ENCODE peak calls at places on chromosome 14, in six cellular contexts. V, Z, R, D, E and L are unnamed samples.

GRCh38 chr14:69081271-69081670 is 71.6 kb downstream of the DCAF5 start:
- DNase-seq in V (no peak), Z (no peak), R (no peak), D (no peak), E (no peak), L (no peak)

GRCh38 chr14:32709072-32709471 is 229.6 kb upstream of the NPAS3 start:
- DNase-seq in V (peak), Z (no peak), R (peak), D (peak), E (peak), L (no peak)

GRCh38 chr14:77638738-77639137 is 22.3 kb upstream of the SPTLC2 start:
- DNase-seq in V (peak), Z (no peak), R (no peak), D (peak), E (no peak), L (no peak)

GRCh38 chr14:22598896-22599244 is 770 bp downstream of the ABHD4 start:
- DNase-seq in V (peak), Z (peak), R (peak), D (peak), E (peak), L (peak)

GRCh38 chr14:92088494-92088893 is 17.9 kb downstream of the ATXN3 start:
- DNase-seq in V (no peak), Z (no peak), R (no peak), D (no peak), E (no peak), L (no peak)

GRCh38 chr14:38197001-38197760 is 10.5 kb upstream of the SSTR1 start:
- DNase-seq in V (no peak), Z (no peak), R (no peak), D (peak), E (no peak), L (no peak)

GRCh38 chr14:106500571-106500970 is 974.2 kb downstream of the TMEM121 start:
- DNase-seq in V (no peak), Z (no peak), R (no peak), D (no peak), E (no peak), L (no peak)

GRCh38 chr14:70907996-70908917 is 998 bp downstream of the PCNX1 start:
- DNase-seq in V (peak), Z (peak), R (peak), D (peak), E (peak), L (peak)

GRCh38 chr14:71322660-71323250 is 415.5 kb downstream of the PCNX1 start:
- DNase-seq in V (peak), Z (no peak), R (no peak), D (peak), E (peak), L (no peak)

GRCh38 chr14:83463500-83464098 is 1929.9 kb upstream of the SEL1L start:
- DNase-seq in V (peak), Z (no peak), R (no peak), D (peak), E (peak), L (no peak)

GRCh38 chr14:73266317-73266716 is 29.0 kb downstream of the PAPLN start:
- DNase-seq in V (no peak), Z (no peak), R (no peak), D (no peak), E (no peak), L (no peak)

GRCh38 chr14:64208981-64209380 is 85.2 kb downstream of the ESR2 start:
- DNase-seq in V (no peak), Z (no peak), R (no peak), D (no peak), E (no peak), L (no peak)

GRCh38 chr14:104799657-104800599 is 973 bp upstream of the ZBTB42 start:
- DNase-seq in V (no peak), Z (peak), R (peak), D (peak), E (peak), L (peak)

GRCh38 chr14:22070119-22070982 is 396.7 kb upstream of the OR4E1 start:
- DNase-seq in V (no peak), Z (peak), R (peak), D (no peak), E (no peak), L (no peak)

GRCh38 chr14:79567306-79567705 is 644.0 kb downstream of the DIO2 start:
- DNase-seq in V (no peak), Z (no peak), R (no peak), D (no peak), E (no peak), L (no peak)

GRCh38 chr14:77219591-77219990 is 38.0 kb downstream of the TMEM63C start:
- DNase-seq in V (no peak), Z (peak), R (no peak), D (no peak), E (peak), L (peak)

GRCh38 chr14:55127491-55127951 is 1.5 kb upstream of the LGALS3 start:
- DNase-seq in V (peak), Z (peak), R (no peak), D (peak), E (no peak), L (no peak)

DNA sequence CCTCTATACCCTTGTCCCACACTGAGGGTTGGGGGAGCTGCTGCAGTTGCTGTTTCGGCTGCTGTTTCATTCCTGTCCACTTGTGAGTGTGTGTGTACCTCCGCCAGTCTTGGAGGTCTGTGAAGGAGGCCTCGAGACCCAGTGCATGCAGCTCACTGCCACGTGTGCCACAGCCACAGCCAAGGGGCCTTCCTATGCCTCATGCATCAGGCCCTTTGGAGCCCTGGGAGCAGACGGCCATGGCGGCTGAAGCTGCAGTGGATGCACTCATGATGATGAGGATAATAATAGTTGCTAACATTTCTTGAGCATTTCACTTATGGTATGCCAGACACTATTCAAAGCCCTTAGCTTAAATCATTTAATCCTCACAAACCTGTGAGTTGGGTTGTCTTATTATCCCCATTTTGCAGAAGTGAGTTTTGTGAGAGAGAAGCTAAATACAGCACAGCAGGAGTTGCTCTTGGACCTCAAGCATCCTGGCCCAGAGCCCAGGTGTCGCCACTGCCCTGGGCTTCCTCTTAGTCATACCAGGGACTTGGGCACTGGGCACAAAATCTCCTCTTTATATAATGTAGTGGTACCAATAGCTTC is 156.6 kb downstream of the PRKCH start:
- DNase-seq in V (peak), Z (peak), R (peak), D (peak), E (peak), L (peak)
- TF ChIP-seq POLR2A in V (no peak), Z (no peak), R (no peak), D (peak), E (no peak), L (no peak)

GRCh38 chr14:20350860-20351259 is 7.4 kb downstream of the PARP2 start:
- DNase-seq in V (no peak), Z (no peak), R (no peak), D (peak), E (no peak), L (no peak)
- TF ChIP-seq CTCF in V (no peak), Z (peak), R (no peak), D (peak), E (peak), L (peak)

GRCh38 chr14:20684662-20685456 is 499 bp downstream of the RNASE4 start:
- DNase-seq in V (peak), Z (no peak), R (peak), D (peak), E (peak), L (peak)

GRCh38 chr14:20683125-20683895 is 1.1 kb upstream of the RNASE4 start:
- DNase-seq in V (peak), Z (peak), R (peak), D (peak), E (peak), L (no peak)

GRCh38 chr14:20682435-20683124 is 1.8 kb upstream of the RNASE4 start:
- DNase-seq in V (peak), Z (peak), R (peak), D (peak), E (peak), L (peak)

GRCh38 chr14:20682127-20682434 is 2.3 kb upstream of the RNASE4 start:
- DNase-seq in V (no peak), Z (no peak), R (no peak), D (no peak), E (no peak), L (no peak)

GRCh38 chr14:20683896-20684661 is at the start of gene RNASE4:
- DNase-seq in V (peak), Z (peak), R (peak), D (peak), E (peak), L (peak)
- TF ChIP-seq POLR2A in V (peak), Z (peak), R (peak), D (peak), E (peak), L (peak)

DNA sequence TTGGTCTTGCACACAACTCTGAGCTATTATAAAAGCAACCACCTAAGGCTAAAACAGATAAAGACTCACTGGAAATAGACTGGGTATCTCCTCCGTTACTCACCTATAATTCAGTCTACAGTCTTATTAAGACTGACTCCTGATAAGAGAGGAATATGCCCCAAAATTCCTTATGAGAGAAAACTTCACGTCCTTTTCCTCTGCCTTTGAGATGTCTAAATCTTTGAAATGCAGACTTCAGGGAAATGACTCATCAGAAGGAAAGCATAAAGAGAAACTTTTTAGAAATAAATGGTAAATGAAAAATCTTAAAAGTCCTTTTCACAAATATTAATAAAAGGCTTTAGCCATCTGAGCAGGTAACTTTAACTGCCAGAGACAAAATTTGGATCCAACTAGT is 187.5 kb upstream of the RTL1 start:
- DNase-seq in V (no peak), Z (no peak), R (no peak), D (no peak), E (no peak), L (no peak)
- TF ChIP-seq CTCF in V (no peak), Z (no peak), R (no peak), D (no peak), E (no peak), L (no peak)

GRCh38 chr14:61694830-61695694 is at the start of gene HIF1A:
- DNase-seq in V (peak), Z (peak), R (peak), D (peak), E (peak), L (peak)
- TF ChIP-seq POLR2A in V (peak), Z (peak), R (peak), D (peak), E (peak), L (peak)